ENCODE peak calls at places on chromosomes 7 and 10, in four cellular contexts. S is GM12878, W is A549, V is endothelial cell of umbilical vein. A is an unnamed sample.

GRCh38 chr7:117114272-117114671 is 161.0 kb downstream of the ST7 start:
- DNase-seq in S (no peak), W (no peak), V (no peak), A (no peak)

GRCh38 chr7:80134536-80135305 is at the start of gene GNAI1:
- DNase-seq in S (no peak), W (peak), V (peak), A (peak)

GRCh38 chr10:48661441-48661840 is 23.2 kb upstream of the WDFY4 start:
- DNase-seq in S (no peak), W (no peak), V (no peak), A (no peak)

GRCh38 chr7:155002411-155003214 is at the start of gene PAXIP1:
- DNase-seq in S (no peak), W (peak), V (peak), A (peak)

GRCh38 chr7:106064836-106065559 is 47.1 kb downstream of the SYPL1 start:
- DNase-seq in S (no peak), W (peak), V (peak), A (peak)

GRCh38 chr10:58631715-58632114 is 119.0 kb downstream of the BICC1 start:
- DNase-seq in S (no peak), W (no peak), V (no peak), A (no peak)

GRCh38 chr10:43265799-43266721 is 805 bp downstream of the RASGEF1A start:
- DNase-seq in S (no peak), W (peak), V (no peak), A (peak)

GRCh38 chr7:108415821-108416536 is 40.3 kb downstream of the NRCAM start:
- DNase-seq in S (peak), W (peak), V (peak), A (peak)

GRCh38 chr7:135713836-135714470 is 14.0 kb downstream of the SLC13A4 start:
- DNase-seq in S (no peak), W (no peak), V (no peak), A (no peak)

GRCh38 chr7:10731253-10731773 is 242.4 kb upstream of the PHF14 start:
- DNase-seq in S (no peak), W (no peak), V (no peak), A (no peak)

DNA sequence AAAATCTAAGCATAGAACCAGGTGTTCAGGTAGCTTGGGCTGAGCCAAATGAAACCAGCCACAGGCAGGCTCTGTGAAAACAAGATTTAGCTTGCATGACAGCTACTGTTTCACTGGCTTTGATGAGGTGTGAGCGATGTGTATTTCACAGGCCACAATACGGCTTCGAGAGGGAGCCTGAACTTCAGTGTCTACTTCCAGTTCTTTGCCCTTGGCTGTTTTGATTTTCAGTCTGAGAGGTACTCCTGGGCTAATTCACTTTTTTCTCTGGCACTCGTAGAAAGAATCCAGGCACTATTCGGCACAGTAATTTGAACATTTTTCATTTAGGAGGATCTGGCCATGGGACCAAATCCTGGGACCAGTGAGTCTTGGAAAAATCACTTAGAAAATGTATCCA is 110.4 kb downstream of the JCAD start:
- DNase-seq in S (no peak), W (no peak), V (no peak), A (no peak)
- TF ChIP-seq MAX in S (no peak), W (no peak), V (no peak), A (no peak)

DNA sequence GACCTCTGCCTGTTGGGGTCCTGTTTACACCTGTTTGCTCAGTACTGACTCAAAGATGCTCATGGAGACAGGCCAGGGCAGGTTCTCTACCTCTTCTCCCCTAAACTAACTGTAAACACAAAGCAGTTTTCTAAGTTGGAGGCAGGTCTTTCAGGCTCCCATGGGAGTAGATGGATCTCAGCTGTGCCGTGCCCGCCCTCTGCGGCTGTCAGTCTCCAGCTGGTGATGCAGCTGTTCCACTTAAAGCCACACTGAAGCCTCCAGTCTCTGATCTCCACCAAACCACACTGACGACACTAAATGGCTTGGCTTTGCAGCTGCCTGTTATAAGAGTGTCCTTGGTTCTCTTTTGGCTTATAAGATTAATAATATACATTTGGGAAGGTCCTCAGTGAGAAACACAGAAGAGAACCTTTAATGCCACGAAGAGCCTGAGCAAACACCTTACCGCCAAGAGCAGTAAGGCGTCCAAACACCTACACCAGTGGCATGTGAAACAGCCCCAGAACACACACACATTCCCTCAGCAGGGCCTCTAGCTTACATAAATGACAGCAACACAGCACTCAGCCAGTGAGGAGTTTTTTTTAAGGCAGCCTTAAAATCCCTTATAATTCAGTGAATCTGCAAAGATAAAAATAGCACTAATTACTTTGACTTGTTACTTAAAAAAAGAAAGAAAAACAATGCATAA is 60.4 kb upstream of the KCNIP2 start:
- DNase-seq in S (peak), W (no peak), V (no peak), A (no peak)
- TF ChIP-seq POLR2A in S (peak), W (no peak), V (no peak), A (no peak)

DNA sequence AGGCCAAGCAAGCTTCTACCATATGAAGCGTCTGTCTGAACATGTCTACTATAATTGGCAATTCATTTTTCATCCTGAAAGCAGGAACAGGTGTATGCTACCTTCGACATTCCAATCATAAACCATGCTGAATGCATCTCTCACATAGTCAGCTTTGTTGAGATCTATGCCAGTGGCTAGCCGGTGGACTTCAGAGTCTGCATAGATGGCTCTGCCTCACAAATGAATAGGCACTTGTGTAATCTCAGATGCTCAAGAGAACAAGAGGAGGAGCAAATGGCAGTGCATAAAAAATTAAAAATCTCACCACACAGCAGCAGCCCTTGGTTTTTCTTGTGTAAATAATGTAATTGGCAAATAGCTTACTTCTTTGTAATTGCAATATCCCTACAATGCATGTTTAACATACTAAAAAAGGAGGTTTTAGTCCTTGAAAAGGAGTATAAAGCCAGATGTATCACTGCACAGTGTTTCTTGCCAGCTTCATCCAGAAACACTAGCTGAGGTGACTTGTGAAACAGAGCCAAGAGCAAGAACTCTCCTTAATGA is 249.7 kb upstream of the PLXNA4 start:
- DNase-seq in S (no peak), W (no peak), V (no peak), A (no peak)
- TF ChIP-seq MYC in S (no peak), W (no peak), V (no peak), A (no peak)

DNA sequence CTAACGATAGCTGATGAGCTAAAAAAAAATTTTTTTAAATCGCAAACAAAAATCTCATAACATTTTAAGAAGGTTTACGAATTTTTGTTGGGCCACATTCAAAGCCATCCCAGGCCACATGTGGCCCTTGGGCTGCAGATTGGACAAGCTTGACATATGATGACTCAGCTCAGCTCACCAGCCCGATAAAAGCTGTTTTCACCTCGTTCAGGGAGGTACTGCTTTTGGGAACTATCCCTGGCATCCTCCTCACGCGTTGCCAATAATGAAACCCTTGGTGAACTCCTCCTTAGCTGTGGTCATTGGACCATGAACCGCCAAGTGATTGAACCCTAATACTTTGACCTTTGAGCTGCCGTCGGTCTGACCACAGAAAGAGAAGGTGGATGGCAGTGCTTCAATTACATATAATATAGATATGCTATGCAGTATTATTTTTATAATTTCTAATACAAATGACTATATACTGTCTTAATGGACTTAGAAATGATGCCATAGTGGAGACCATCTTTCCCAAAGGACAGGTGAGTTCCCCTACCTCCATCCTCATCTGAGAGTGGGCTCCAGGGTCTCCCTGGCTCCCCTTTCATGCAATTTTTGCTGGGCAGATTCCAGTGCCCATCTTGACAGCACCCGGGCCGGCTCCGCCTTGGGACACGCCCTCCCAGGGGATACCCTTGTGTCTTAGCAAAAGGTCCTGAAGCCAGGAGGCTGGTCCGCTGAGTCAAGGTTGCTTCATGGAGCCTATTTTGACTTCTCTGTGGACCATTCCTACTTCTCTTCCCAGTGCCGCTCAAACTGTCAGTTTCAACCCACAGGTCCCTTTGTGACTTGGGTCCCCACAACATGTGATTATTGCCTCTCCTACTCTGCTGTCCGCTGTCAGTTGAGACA is 707.2 kb downstream of the PARD3 start:
- DNase-seq in S (no peak), W (no peak), V (no peak), A (no peak)
- TF ChIP-seq MAX in S (no peak), W (no peak), V (no peak), A (no peak)

DNA sequence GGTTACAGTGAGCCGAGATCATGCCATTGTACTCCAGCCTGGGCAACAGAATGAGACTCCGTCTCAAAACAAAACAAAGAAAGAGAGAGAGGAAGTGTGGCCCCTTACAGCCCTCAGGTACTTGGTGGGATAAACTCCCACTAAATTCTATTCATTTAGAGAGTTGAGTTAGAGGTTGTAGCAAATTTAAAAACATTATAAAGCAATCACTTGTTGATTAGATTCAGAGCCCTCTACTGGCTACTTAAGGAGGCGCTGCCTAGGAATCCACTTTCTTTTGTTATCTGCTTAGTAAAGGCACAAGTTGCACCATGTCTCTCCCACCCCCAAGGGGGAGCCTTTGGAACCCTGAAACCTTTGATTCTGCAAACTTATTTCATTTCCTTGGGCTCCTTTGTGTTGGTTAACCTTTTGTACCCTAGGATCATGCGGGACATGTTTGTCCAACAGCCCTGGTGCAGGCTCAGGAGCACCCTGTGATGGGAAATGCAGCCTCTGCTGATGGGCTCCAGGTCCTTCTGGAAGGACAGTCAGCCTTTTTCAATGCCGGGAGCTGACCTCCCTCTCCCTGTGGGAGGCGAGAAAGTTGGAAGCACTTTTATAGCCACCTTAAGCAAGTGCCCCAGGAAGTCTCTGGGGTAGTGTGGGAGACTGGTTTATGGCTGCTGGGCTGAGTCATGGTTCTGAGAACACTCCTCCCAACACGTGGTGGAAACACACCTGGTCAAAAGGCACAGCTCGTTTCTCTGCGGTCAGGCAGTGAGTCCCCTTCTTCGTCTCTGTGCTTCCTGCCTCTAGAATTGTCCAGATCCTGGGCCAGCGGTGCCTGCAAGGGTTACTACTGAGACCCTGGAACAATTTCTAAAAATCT is 2.3 kb downstream of the HKDC1 start:
- DNase-seq in S (peak), W (peak), V (peak), A (peak)
- TF ChIP-seq POLR2A in S (peak), W (no peak), V (no peak), A (no peak)

A was measured in NB4.